ENCODE peak calls at places on chromosomes 11 and 22, in nine cellular contexts. L is B cell, W is GM23338, T is ecto neural progenitor cell, D is NCI-H1417, S is hippocampal formation, Z is EH, B is progenitor cell of endocrine pancreas, M is HTR-8/SVneo. I is an unnamed sample.

GRCh38 chr11:7892751-7893356 is 38.2 kb downstream of the OR10A6 start:
- DNase-seq in W (peak), L (peak), D (peak), Z (peak), B (no peak), S (no peak), T (no peak), M (peak), I (peak)

GRCh38 chr22:23581252-23581634 is 1.2 kb upstream of the IGLL1 start:
- DNase-seq in Z (no peak), M (no peak), W (no peak), S (no peak), L (no peak), D (no peak), T (no peak), B (no peak), I (no peak)

GRCh38 chr11:69353696-69354544 is 60.0 kb downstream of the MYEOV start:
- DNase-seq in Z (peak), D (peak), L (no peak), B (no peak), M (no peak), T (no peak), S (no peak), W (peak), I (peak)

GRCh38 chr22:49062155-49063039 is 765.3 kb downstream of the BRD1 start:
- DNase-seq in L (no peak), M (no peak), B (no peak), Z (no peak), D (no peak), T (no peak), S (no peak), W (no peak), I (no peak)

GRCh38 chr11:88313441-88313840 is 24.1 kb downstream of the CTSC start:
- DNase-seq in L (no peak), M (no peak), W (no peak), T (no peak), Z (peak), B (no peak), D (no peak), S (no peak), I (no peak)

GRCh38 chr22:36470994-36471331 is 10.5 kb downstream of the TXN2 start:
- DNase-seq in M (no peak), B (no peak), L (no peak), Z (peak), W (no peak), D (no peak), S (no peak), T (no peak), I (peak)

GRCh38 chr11:132158696-132159095 is 788.3 kb downstream of the NTM start:
- DNase-seq in B (no peak), M (no peak), D (peak), T (no peak), S (no peak), L (no peak), Z (peak), W (no peak), I (peak)

GRCh38 chr11:6431861-6432260 is 8.9 kb downstream of the HPX start:
- DNase-seq in S (no peak), W (no peak), D (no peak), Z (peak), T (no peak), M (peak), L (no peak), B (no peak), I (peak)

GRCh38 chr22:45329536-45329936 is 19.8 kb downstream of the FAM118A start:
- DNase-seq in D (peak), T (no peak), L (no peak), S (peak), B (no peak), W (no peak), M (no peak), Z (no peak), I (no peak)

GRCh38 chr11:48109046-48109666 is 107.5 kb upstream of the OR4B1 start:
- DNase-seq in L (no peak), T (no peak), S (no peak), M (peak), D (peak), B (no peak), Z (peak), W (no peak), I (peak)

GRCh38 chr22:19663286-19663815 is 51.0 kb upstream of the SEPTIN5 start:
- DNase-seq in L (no peak), W (no peak), M (peak), B (no peak), S (no peak), Z (peak), D (peak), T (no peak), I (peak)

GRCh38 chr11:72326151-72326842 is 82.3 kb upstream of the PHOX2A start:
- DNase-seq in T (no peak), B (no peak), L (no peak), S (no peak), Z (peak), W (no peak), M (no peak), D (no peak), I (peak)

GRCh38 chr11:1298695-1299492 is 10.5 kb downstream of the TOLLIP start:
- DNase-seq in Z (peak), D (peak), M (peak), W (peak), B (no peak), S (no peak), L (no peak), T (peak), I (no peak)

GRCh38 chr11:2690261-2690575 is 9.6 kb downstream of the KCNQ1OT1 start:
- DNase-seq in M (no peak), B (no peak), Z (no peak), T (no peak), S (no peak), D (no peak), L (no peak), W (no peak), I (no peak)

GRCh38 chr11:43399983-43400630 is 41.4 kb downstream of the TTC17 start:
- DNase-seq in D (no peak), W (no peak), S (no peak), B (no peak), T (no peak), L (no peak), M (no peak), Z (peak), I (peak)

GRCh38 chr11:76770642-76771445 is 12.3 kb upstream of the TSKU start:
- DNase-seq in L (no peak), T (no peak), D (no peak), S (no peak), Z (peak), M (peak), W (no peak), B (no peak), I (peak)

GRCh38 chr22:20111045-20111688 is 4.7 kb upstream of the RANBP1 start:
- DNase-seq in S (no peak), W (peak), Z (peak), T (no peak), B (no peak), M (no peak), D (peak), L (no peak), I (peak)

GRCh38 chr22:23376256-23376655 is 195.9 kb downstream of the BCR start:
- DNase-seq in W (peak), B (no peak), T (no peak), Z (peak), D (no peak), M (peak), S (no peak), L (peak), I (no peak)